ENCODE peak calls at places on chromosomes 4 and X, in eight cellular contexts. Z is caudate nucleus; O is activated naive CD8-positive, alpha-beta T cell treated with anti-CD3 and anti-CD28 coated beads, Interleukin-2, amount 10 ng/mL, durations not matched to agents 7 days and 5 days; A is ureter; H is DMS 273 treated with DMSO at 0.1 percent for 48 hours; B is frontal cortex; I is activated T-cell treated with anti-CD3 and anti-CD28 coated beads for 24 hours; X is CD8-positive, alpha-beta memory T cell. P is an unnamed sample.
A peak's percentile ranks its signal among the peaks of the same experiment; 100 is the strongest.

GRCh38 chr4:114879916-114880315 is 233.5 kb downstream of the NDST4 start:
- DNase-seq in Z (no peak), O (no peak), A (no peak), H (no peak), B (no peak), I (no peak), X (no peak), P (no peak)

GRCh38 chrX:53373307-53373706 is 49.1 kb downstream of the SMC1A start:
- DNase-seq in Z (no peak), O (no peak), A (no peak), H (no peak), B (no peak), I (no peak), X (no peak), P (no peak)

GRCh38 chr4:122542411-122543236 is 78.2 kb downstream of the IL21 start:
- DNase-seq in Z (no peak), O (no peak), A (no peak), H (no peak), B (no peak), I (no peak), X (no peak), P (no peak)

GRCh38 chr4:45931151-45931550 is 192.7 kb downstream of the GABRG1 start:
- DNase-seq in Z (no peak), O (no peak), A (no peak), H (no peak), B (no peak), I (no peak), X (no peak), P (no peak)

GRCh38 chrX:20382518-20383291 is 116.0 kb upstream of the RPS6KA3 start:
- DNase-seq in Z (no peak), O (no peak), A (no peak), H (no peak), B (no peak), I (peak; percentile 1), X (no peak), P (no peak)

GRCh38 chr4:127975121-127975770 is 10.0 kb downstream of the ABHD18 start:
- DNase-seq in Z (no peak), O (no peak), A (no peak), H (no peak), B (no peak), I (no peak), X (no peak), P (no peak)

GRCh38 chrX:47384502-47384901 is 14.1 kb downstream of the ZNF157 start:
- DNase-seq in Z (peak; percentile 3), O (peak; percentile 37), A (peak; percentile 69), H (no peak), B (peak; percentile 20), I (peak; percentile 51), X (peak; percentile 70), P (peak; percentile 83)

GRCh38 chr4:98446499-98447375 is 185.6 kb downstream of the RAP1GDS1 start:
- DNase-seq in Z (no peak), O (peak; percentile 67), A (no peak), H (no peak), B (no peak), I (peak; percentile 44), X (peak; percentile 61), P (peak; percentile 62)

GRCh38 chr4:169723207-169723606 is 34.5 kb downstream of the HPF1 start:
- DNase-seq in Z (no peak), O (no peak), A (no peak), H (no peak), B (peak; percentile 3), I (no peak), X (no peak), P (no peak)

GRCh38 chrX:152642931-152643525 is 5.3 kb downstream of the GABRQ start:
- DNase-seq in Z (no peak), O (no peak), A (no peak), H (no peak), B (no peak), I (no peak), X (no peak), P (no peak)

GRCh38 chr4:54659213-54660144 is 1.7 kb downstream of the KIT start:
- DNase-seq in Z (no peak), O (peak; percentile 25), A (no peak), H (no peak), B (no peak), I (no peak), X (no peak), P (peak; percentile 4)

GRCh38 chr4:110196871-110197420 is 1.5 kb downstream of the ELOVL6 start:
- DNase-seq in Z (peak; percentile 31), O (no peak), A (peak; percentile 53), H (no peak), B (peak; percentile 65), I (peak; percentile 37), X (peak; percentile 64), P (peak; percentile 77)

GRCh38 chrX:100928660-100929613 is at the start of gene XKRX:
- DNase-seq in Z (no peak), O (peak; percentile 31), A (no peak), H (no peak), B (no peak), I (peak; percentile 11), X (peak; percentile 51), P (peak; percentile 57)

GRCh38 chrX:131792356-131792749 is 230.7 kb upstream of the STK26 start:
- DNase-seq in Z (no peak), O (no peak), A (peak; percentile 94), H (peak; percentile 94), B (peak; percentile 46), I (no peak), X (peak; percentile 88), P (peak; percentile 94)

GRCh38 chr4:165927815-165928214 is 54.8 kb downstream of the TLL1 start:
- DNase-seq in Z (no peak), O (no peak), A (no peak), H (no peak), B (no peak), I (no peak), X (no peak), P (no peak)

GRCh38 chr4:44165938-44166337 is 282.7 kb downstream of the KCTD8 start:
- DNase-seq in Z (no peak), O (no peak), A (no peak), H (no peak), B (no peak), I (no peak), X (no peak), P (no peak)

GRCh38 chrX:150303386-150304097 is 59.6 kb upstream of the MAMLD1 start:
- DNase-seq in Z (no peak), O (no peak), A (no peak), H (peak; percentile 20), B (no peak), I (no peak), X (no peak), P (no peak)

GRCh38 chrX:148441387-148441786 is 59.0 kb upstream of the AFF2 start:
- DNase-seq in Z (no peak), O (no peak), A (no peak), H (no peak), B (no peak), I (no peak), X (no peak), P (no peak)

GRCh38 chr4:40306991-40307390 is 28.1 kb upstream of the CHRNA9 start:
- DNase-seq in Z (no peak), O (no peak), A (no peak), H (no peak), B (no peak), I (no peak), X (no peak), P (no peak)

GRCh38 chrX:119500061-119500800 is 32.0 kb downstream of the SLC25A5 start:
- DNase-seq in Z (no peak), O (no peak), A (no peak), H (no peak), B (no peak), I (no peak), X (no peak), P (no peak)

GRCh38 chrX:109155161-109155560 is 326.7 kb downstream of the GUCY2F start:
- DNase-seq in Z (no peak), O (no peak), A (no peak), H (no peak), B (no peak), I (no peak), X (no peak), P (no peak)

GRCh38 chr4:85725727-85726170 is 250.8 kb downstream of the ARHGAP24 start:
- DNase-seq in Z (no peak), O (no peak), A (no peak), H (no peak), B (no peak), I (no peak), X (no peak), P (peak; percentile 69)

GRCh38 chrX:107675823-107676555 is 47.7 kb downstream of the PRPS1 start:
- DNase-seq in Z (no peak), O (no peak), A (no peak), H (no peak), B (no peak), I (no peak), X (peak; percentile 42), P (peak; percentile 40)

GRCh38 chrX:70208479-70208878 is 26.0 kb upstream of the AWAT1 start:
- DNase-seq in Z (no peak), O (no peak), A (no peak), H (no peak), B (no peak), I (no peak), X (no peak), P (no peak)

GRCh38 chr4:116839826-116840225 is 245.6 kb downstream of the TRAM1L1 start:
- DNase-seq in Z (no peak), O (no peak), A (no peak), H (no peak), B (no peak), I (no peak), X (no peak), P (no peak)

GRCh38 chrX:134459683-134460004 is 321 bp upstream of the HPRT1 start:
- DNase-seq in Z (no peak), O (no peak), A (no peak), H (no peak), B (no peak), I (no peak), X (no peak), P (no peak)

GRCh38 chr4:76053730-76054129 is 17.9 kb upstream of the CXCL11 start:
- DNase-seq in Z (no peak), O (no peak), A (no peak), H (no peak), B (no peak), I (no peak), X (no peak), P (no peak)

GRCh38 chr4:67126115-67126514 is 419.2 kb downstream of the CENPC start:
- DNase-seq in Z (no peak), O (no peak), A (no peak), H (no peak), B (no peak), I (no peak), X (no peak), P (no peak)

GRCh38 chr4:153020460-153020859 is 84.3 kb downstream of the FHDC1 start:
- DNase-seq in Z (no peak), O (no peak), A (no peak), H (no peak), B (no peak), I (no peak), X (no peak), P (no peak)

GRCh38 chrX:101764538-101764937 is 104.9 kb upstream of the ARMCX2 start:
- DNase-seq in Z (no peak), O (no peak), A (no peak), H (no peak), B (no peak), I (no peak), X (no peak), P (no peak)

GRCh38 chr4:33626242-33626641 is 2618.1 kb downstream of the ARAP2 start:
- DNase-seq in Z (no peak), O (no peak), A (no peak), H (no peak), B (no peak), I (no peak), X (no peak), P (no peak)

GRCh38 chr4:175536852-175537453 is 275.1 kb downstream of the GPM6A start:
- DNase-seq in Z (no peak), O (no peak), A (no peak), H (peak; percentile 20), B (no peak), I (no peak), X (no peak), P (peak; percentile 40)

GRCh38 chr4:24795666-24796381 is 451 bp downstream of the SOD3 start:
- DNase-seq in Z (no peak), O (no peak), A (no peak), H (no peak), B (no peak), I (no peak), X (no peak), P (no peak)

GRCh38 chr4:136319789-136320470 is 1212.4 kb downstream of the PCDH18 start:
- DNase-seq in Z (no peak), O (no peak), A (no peak), H (no peak), B (no peak), I (no peak), X (no peak), P (no peak)

P was measured in B cell.